ENCODE peak calls at places on chromosome 7, in five cellular contexts. One of them, this sample, is unnamed.

GRCh38 chr7:75534727-75535307 is 42.7 kb downstream of the SPDYE5 start:
- DNase-seq in NCI-H82: peak
- DNase-seq in posterior vena cava: no peak
- DNase-seq in mesendoderm: peak
- DNase-seq in heart left ventricle: no peak
- DNase-seq in this sample: no peak

GRCh38 chr7:31082450-31082849 is 30.3 kb downstream of the ADCYAP1R1 start:
- DNase-seq in NCI-H82: no peak
- DNase-seq in posterior vena cava: peak
- DNase-seq in mesendoderm: no peak
- DNase-seq in heart left ventricle: no peak
- DNase-seq in this sample: peak

GRCh38 chr7:80719261-80719660 is 80.8 kb downstream of the CD36 start:
- DNase-seq in NCI-H82: no peak
- DNase-seq in posterior vena cava: no peak
- DNase-seq in mesendoderm: no peak
- DNase-seq in heart left ventricle: no peak
- DNase-seq in this sample: no peak

GRCh38 chr7:133887459-133887858 is 239.7 kb upstream of the LRGUK start:
- DNase-seq in NCI-H82: peak
- DNase-seq in posterior vena cava: no peak
- DNase-seq in mesendoderm: no peak
- DNase-seq in heart left ventricle: no peak
- DNase-seq in this sample: no peak

GRCh38 chr7:1611708-1612241 is 41.9 kb upstream of the PSMG3 start:
- DNase-seq in NCI-H82: peak
- DNase-seq in posterior vena cava: no peak
- DNase-seq in mesendoderm: peak
- DNase-seq in heart left ventricle: no peak
- DNase-seq in this sample: no peak

GRCh38 chr7:27689045-27689877 is 26.6 kb upstream of the HIBADH start:
- DNase-seq in NCI-H82: peak
- DNase-seq in posterior vena cava: no peak
- DNase-seq in mesendoderm: peak
- DNase-seq in heart left ventricle: no peak
- DNase-seq in this sample: no peak

GRCh38 chr7:50353201-50353600 is 48.7 kb downstream of the IKZF1 start:
- DNase-seq in NCI-H82: no peak
- DNase-seq in posterior vena cava: no peak
- DNase-seq in mesendoderm: no peak
- DNase-seq in heart left ventricle: no peak
- DNase-seq in this sample: no peak

GRCh38 chr7:47153571-47153970 is 428.3 kb downstream of the TNS3 start:
- DNase-seq in NCI-H82: no peak
- DNase-seq in posterior vena cava: no peak
- DNase-seq in mesendoderm: peak
- DNase-seq in heart left ventricle: no peak
- DNase-seq in this sample: no peak

GRCh38 chr7:125654076-125654475 is 724.5 kb upstream of the POT1 start:
- DNase-seq in NCI-H82: no peak
- DNase-seq in posterior vena cava: no peak
- DNase-seq in mesendoderm: no peak
- DNase-seq in heart left ventricle: no peak
- DNase-seq in this sample: no peak

GRCh38 chr7:21642422-21642821 is 99.6 kb downstream of the DNAH11 start:
- DNase-seq in NCI-H82: no peak
- DNase-seq in posterior vena cava: no peak
- DNase-seq in mesendoderm: peak
- DNase-seq in heart left ventricle: no peak
- DNase-seq in this sample: no peak

GRCh38 chr7:100886142-100886935 is 3.2 kb downstream of the UFSP1 start:
- DNase-seq in NCI-H82: no peak
- DNase-seq in posterior vena cava: no peak
- DNase-seq in mesendoderm: no peak
- DNase-seq in heart left ventricle: no peak
- DNase-seq in this sample: no peak